ENCODE peak calls at places on chromosomes 13 and 19, in four cellular contexts. R is breast epithelium, H is heart right ventricle, Q is right atrium auricular region. W is an unnamed sample.

GRCh38 chr13:62060570-62060969 is 644.9 kb upstream of the PCDH20 start:
- DNase-seq in H (no peak), Q (no peak), R (no peak), W (no peak)

GRCh38 chr13:44093607-44094583 is 214.2 kb downstream of the LACC1 start:
- DNase-seq in H (no peak), R (no peak), Q (no peak), W (no peak)

GRCh38 chr13:63184693-63185092 is 1769.0 kb upstream of the PCDH20 start:
- DNase-seq in R (no peak), H (no peak), Q (no peak), W (no peak)

GRCh38 chr13:58097831-58098230 is 466.3 kb downstream of the PCDH17 start:
- DNase-seq in R (no peak), H (no peak), Q (no peak), W (no peak)

GRCh38 chr19:4709440-4710280 is 14.0 kb downstream of the DPP9 start:
- DNase-seq in H (no peak), R (no peak), Q (no peak), W (no peak)

GRCh38 chr13:66225071-66225470 is 1005.1 kb downstream of the PCDH9 start:
- DNase-seq in R (no peak), Q (no peak), H (no peak), W (no peak)

GRCh38 chr19:35641515-35642151 is at the start of gene ETV2:
- DNase-seq in R (no peak), H (peak; percentile 55), Q (no peak), W (no peak)

GRCh38 chr19:33590224-33590623 is 31.5 kb upstream of the CHST8 start:
- DNase-seq in Q (no peak), R (no peak), H (no peak), W (no peak)

GRCh38 chr19:31283701-31284100 is 65.5 kb downstream of the TSHZ3 start:
- DNase-seq in R (no peak), H (no peak), Q (no peak), W (no peak)

GRCh38 chr13:98390086-98390697 is 186.7 kb downstream of the STK24 start:
- DNase-seq in H (peak; percentile 20), Q (peak; percentile 60), R (no peak), W (no peak)

GRCh38 chr19:33676999-33677665 is 55.4 kb downstream of the CHST8 start:
- DNase-seq in Q (no peak), H (no peak), R (no peak), W (no peak)

GRCh38 chr13:97975280-97975850 is 21.9 kb downstream of the IPO5 start:
- DNase-seq in H (no peak), R (no peak), Q (no peak), W (no peak)

GRCh38 chr19:9848060-9848459 is 12.9 kb downstream of the PIN1 start:
- DNase-seq in Q (no peak), H (no peak), R (no peak), W (peak; percentile 50)

GRCh38 chr13:94416454-94417080 is 62.9 kb downstream of the DCT start:
- DNase-seq in H (no peak), Q (no peak), R (no peak), W (no peak)

GRCh38 chr19:10332158-10332964 is 968 bp downstream of the RAVER1 start:
- DNase-seq in R (no peak), H (no peak), Q (no peak), W (no peak)

GRCh38 chr19:9597027-9597426 is 12.7 kb upstream of the ZNF121 start:
- DNase-seq in H (no peak), R (no peak), Q (no peak), W (no peak)

GRCh38 chr19:46950526-46951235 is 69.0 kb upstream of the NPAS1 start:
- DNase-seq in Q (no peak), R (no peak), H (no peak), W (no peak)

DNA sequence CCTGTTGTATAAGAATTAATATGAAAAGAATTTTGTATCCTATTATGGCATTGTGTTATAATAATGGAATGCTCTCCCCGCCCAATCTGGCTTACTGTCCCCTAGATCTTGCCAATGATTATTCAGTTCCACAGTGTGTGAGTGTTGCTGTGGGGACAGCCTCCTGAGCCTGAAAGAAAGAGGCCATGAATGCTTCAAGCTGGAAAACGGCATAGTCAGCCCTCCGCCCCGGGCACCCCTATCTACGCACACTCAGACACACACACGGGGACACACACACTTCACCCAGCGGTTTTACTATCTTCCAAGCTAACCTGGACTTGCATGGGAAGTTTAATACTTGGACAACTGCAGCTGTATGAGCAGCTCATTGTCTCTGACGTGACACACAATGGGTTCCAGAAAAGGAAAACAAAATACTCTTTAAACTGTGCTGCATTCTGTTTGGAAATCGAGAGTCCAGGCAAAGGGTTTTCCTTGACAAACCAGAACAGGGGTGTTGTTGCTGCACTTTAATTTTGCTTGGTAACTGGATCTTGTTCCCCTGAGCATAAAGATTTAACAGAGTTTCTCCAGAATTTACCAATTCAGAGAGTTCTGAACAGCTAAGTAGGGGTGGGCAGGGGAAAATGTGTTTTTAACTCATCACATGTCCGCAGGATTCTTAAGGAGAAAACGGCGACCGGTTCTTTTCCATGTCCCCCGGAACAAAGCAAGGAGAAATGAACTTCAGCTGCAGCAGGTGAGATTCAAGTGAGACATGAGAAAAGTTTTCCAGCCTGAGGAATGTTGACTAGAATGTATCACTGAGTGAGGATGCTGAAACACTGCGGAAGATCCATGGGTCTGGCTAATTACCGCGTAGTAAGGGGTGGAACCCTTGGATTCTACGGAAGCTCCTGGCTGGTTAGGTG is 472.9 kb downstream of the FOXO1 start:
- DNase-seq in Q (no peak), R (peak; percentile 80), H (peak; percentile 51), W (no peak)
- H3K27ac ChIP-seq in Q (peak overlapping the region; percentile 63), R (peak overlapping the region; percentile 90), H (peak overlapping the region; percentile 68), W (no peak overlapping the region)

GRCh38 chr13:111531505-111531904 is 211.1 kb downstream of the TEX29 start:
- DNase-seq in Q (no peak), R (no peak), H (no peak), W (no peak)
- TF ChIP-seq CTCF in Q (peak; percentile 47), R (no peak), H (peak; percentile 29), W (no peak)

DNA sequence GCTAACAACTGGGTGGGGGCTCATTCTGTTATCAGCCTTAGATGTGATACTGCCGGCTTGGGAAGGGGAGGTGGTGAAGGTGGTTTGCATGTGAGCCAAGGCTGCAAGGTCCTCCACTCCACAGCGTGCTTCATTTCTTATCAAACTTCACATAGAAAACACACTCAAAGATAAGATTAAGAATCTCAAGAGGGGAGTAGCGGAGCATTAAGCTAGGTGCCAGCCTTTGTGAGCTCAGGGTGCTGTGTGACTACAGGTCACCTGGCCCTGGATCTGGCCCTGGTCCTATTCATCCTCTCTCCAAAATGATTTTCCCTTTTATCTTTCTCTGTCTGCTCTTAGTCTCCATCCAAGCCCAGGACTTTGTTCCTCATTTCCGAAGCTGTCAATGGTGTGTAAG is 13.3 kb upstream of the ARGLU1 start:
- DNase-seq in Q (no peak), H (no peak), R (no peak), W (no peak)
- H3K9me3 ChIP-seq in Q (no peaks in the 10 kb centered on the region), H (peaks cover 15% of the 10 kb centered on the region), R (peaks cover 11% of the 10 kb centered on the region), W (peaks cover 11% of the 10 kb centered on the region)

GRCh38 chr13:25174304-25174703 is 2.2 kb upstream of the AMER2 start:
- DNase-seq in R (no peak), H (no peak), Q (no peak), W (no peak)
- H3K27ac ChIP-seq in R (no peak overlapping the region), H (no peak overlapping the region), Q (no peak overlapping the region), W (no peak overlapping the region)

GRCh38 chr19:53879145-53880037 is 2.6 kb upstream of the PRKCG start:
- DNase-seq in Q (peak; percentile 95), R (peak; percentile 83), H (peak; percentile 95), W (peak; percentile 66)
- TF ChIP-seq CTCF in Q (no peak), R (no peak), H (no peak), W (no peak)

GRCh38 chr19:22601906-22602630 is 32.1 kb upstream of the ZNF492 start:
- DNase-seq in H (no peak), R (no peak), Q (peak; percentile 26), W (no peak)
- H3K9me3 ChIP-seq in H (no peaks in the 10 kb centered on the region), R (no peaks in the 10 kb centered on the region), Q (no peaks in the 10 kb centered on the region), W (no peaks in the 10 kb centered on the region)

GRCh38 chr13:27442797-27443196 is 7.6 kb downstream of the MTIF3 start:
- DNase-seq in R (no peak), Q (no peak), H (no peak), W (no peak)
- H3K27ac ChIP-seq in R (no peak overlapping the region), Q (no peak overlapping the region), H (no peak overlapping the region), W (no peak overlapping the region)

GRCh38 chr13:47397739-47398138 is 500.9 kb upstream of the HTR2A start:
- DNase-seq in R (no peak), Q (no peak), H (no peak), W (no peak)
- TF ChIP-seq CTCF in R (no peak), Q (no peak), H (no peak), W (no peak)

W was measured in CD4-positive, alpha-beta T cell.